ENCODE peak calls at places on chromosomes 13 and 19, in five cellular contexts. One of them, this sample, is unnamed.

GRCh38 chr13:70864731-70865130 is 756.5 kb upstream of the KLHL1 start:
- DNase-seq in prostate gland: no peak
- DNase-seq in pancreas: no peak
- DNase-seq in mammary epithelial cell: no peak
- DNase-seq in SJSA1: no peak
- DNase-seq in this sample: no peak

GRCh38 chr13:51733656-51734334 is 70.2 kb downstream of the DHRS12 start:
- DNase-seq in mammary epithelial cell: peak; percentile 54
- DNase-seq in pancreas: no peak
- DNase-seq in prostate gland: no peak
- DNase-seq in SJSA1: no peak
- DNase-seq in this sample: no peak

GRCh38 chr13:45473627-45474026 is 8.9 kb downstream of the COG3 start:
- DNase-seq in prostate gland: no peak
- DNase-seq in mammary epithelial cell: no peak
- DNase-seq in pancreas: no peak
- DNase-seq in SJSA1: no peak
- DNase-seq in this sample: no peak

GRCh38 chr19:18865973-18866799 is 29.8 kb downstream of the CERS1 start:
- DNase-seq in mammary epithelial cell: peak; percentile 39
- DNase-seq in prostate gland: peak; percentile 46
- DNase-seq in pancreas: peak; percentile 60
- DNase-seq in SJSA1: peak; percentile 71
- DNase-seq in this sample: peak; percentile 78

GRCh38 chr19:50899549-50899948 is 11.6 kb downstream of the KLK4 start:
- DNase-seq in pancreas: no peak
- DNase-seq in prostate gland: no peak
- DNase-seq in SJSA1: no peak
- DNase-seq in mammary epithelial cell: no peak
- DNase-seq in this sample: no peak

GRCh38 chr13:28181413-28181812 is 43.1 kb downstream of the PAN3 start:
- DNase-seq in SJSA1: peak; percentile 37
- DNase-seq in pancreas: no peak
- DNase-seq in prostate gland: no peak
- DNase-seq in mammary epithelial cell: peak; percentile 90
- DNase-seq in this sample: no peak

GRCh38 chr19:34173145-34173956 is 1.0 kb downstream of the LSM14A start:
- DNase-seq in mammary epithelial cell: peak; percentile 70
- DNase-seq in SJSA1: peak; percentile 48
- DNase-seq in pancreas: no peak
- DNase-seq in prostate gland: peak; percentile 65
- DNase-seq in this sample: peak; percentile 74

GRCh38 chr13:111115051-111115840 is at the start of gene ARHGEF7:
- DNase-seq in SJSA1: peak; percentile 70
- DNase-seq in pancreas: peak; percentile 54
- DNase-seq in prostate gland: no peak
- DNase-seq in mammary epithelial cell: no peak
- DNase-seq in this sample: no peak

GRCh38 chr19:49324801-49325491 is at the start of gene SLC6A16:
- DNase-seq in SJSA1: no peak
- DNase-seq in pancreas: no peak
- DNase-seq in mammary epithelial cell: no peak
- DNase-seq in prostate gland: no peak
- DNase-seq in this sample: no peak

GRCh38 chr13:46630419-46631183 is 77.6 kb downstream of the LRCH1 start:
- DNase-seq in mammary epithelial cell: no peak
- DNase-seq in SJSA1: peak; percentile 18
- DNase-seq in prostate gland: no peak
- DNase-seq in pancreas: no peak
- DNase-seq in this sample: no peak

GRCh38 chr13:27139565-27139964 is 32.0 kb downstream of the USP12 start:
- DNase-seq in mammary epithelial cell: peak; percentile 73
- DNase-seq in pancreas: no peak
- DNase-seq in SJSA1: no peak
- DNase-seq in prostate gland: no peak
- DNase-seq in this sample: no peak

GRCh38 chr19:48190288-48191284 is 20.1 kb downstream of the ZSWIM9 start:
- DNase-seq in mammary epithelial cell: peak; percentile 99
- DNase-seq in SJSA1: peak; percentile 11
- DNase-seq in pancreas: no peak
- DNase-seq in prostate gland: no peak
- DNase-seq in this sample: peak; percentile 64

GRCh38 chr19:51441410-51442390 is 16.6 kb downstream of the SIGLEC8 start:
- DNase-seq in prostate gland: no peak
- DNase-seq in pancreas: no peak
- DNase-seq in SJSA1: peak; percentile 46
- DNase-seq in mammary epithelial cell: peak; percentile 58
- DNase-seq in this sample: peak; percentile 93

GRCh38 chr13:47408546-47409319 is 511.9 kb upstream of the HTR2A start:
- DNase-seq in prostate gland: no peak
- DNase-seq in SJSA1: peak; percentile 42
- DNase-seq in pancreas: no peak
- DNase-seq in mammary epithelial cell: no peak
- DNase-seq in this sample: no peak

GRCh38 chr13:94849254-94849653 is 136.9 kb upstream of the SOX21 start:
- DNase-seq in prostate gland: no peak
- DNase-seq in pancreas: no peak
- DNase-seq in mammary epithelial cell: peak; percentile 20
- DNase-seq in SJSA1: no peak
- DNase-seq in this sample: no peak

GRCh38 chr19:15107056-15108010 is at the start of gene SYDE1:
- DNase-seq in mammary epithelial cell: peak; percentile 35
- DNase-seq in prostate gland: no peak
- DNase-seq in pancreas: no peak
- DNase-seq in SJSA1: peak; percentile 75
- DNase-seq in this sample: no peak

GRCh38 chr19:38317104-38317612 is 1.4 kb upstream of the YIF1B start:
- DNase-seq in prostate gland: no peak
- DNase-seq in SJSA1: no peak
- DNase-seq in mammary epithelial cell: no peak
- DNase-seq in pancreas: no peak
- DNase-seq in this sample: peak; percentile 76

GRCh38 chr13:51539887-51540286 is 44.4 kb upstream of the WDFY2 start:
- DNase-seq in mammary epithelial cell: no peak
- DNase-seq in pancreas: no peak
- DNase-seq in SJSA1: peak; percentile 52
- DNase-seq in prostate gland: no peak
- DNase-seq in this sample: no peak

GRCh38 chr13:89920461-89920860 is 1427.0 kb upstream of the MIR17HG start:
- DNase-seq in mammary epithelial cell: no peak
- DNase-seq in SJSA1: no peak
- DNase-seq in pancreas: no peak
- DNase-seq in prostate gland: no peak
- DNase-seq in this sample: no peak
- H3K27ac ChIP-seq in mammary epithelial cell: no peak overlapping the region
- H3K27ac ChIP-seq in SJSA1: no peak overlapping the region
- H3K27ac ChIP-seq in pancreas: no peak overlapping the region
- H3K27ac ChIP-seq in prostate gland: no peak overlapping the region
- H3K27ac ChIP-seq in this sample: no peak overlapping the region

GRCh38 chr13:39509616-39510015 is 93.4 kb downstream of the LHFPL6 start:
- DNase-seq in mammary epithelial cell: no peak
- DNase-seq in pancreas: no peak
- DNase-seq in prostate gland: no peak
- DNase-seq in SJSA1: no peak
- DNase-seq in this sample: no peak

GRCh38 chr13:39516140-39516539 is 86.9 kb downstream of the LHFPL6 start:
- DNase-seq in prostate gland: no peak
- DNase-seq in pancreas: no peak
- DNase-seq in SJSA1: no peak
- DNase-seq in mammary epithelial cell: no peak
- DNase-seq in this sample: no peak

GRCh38 chr13:39512687-39513086 is 90.3 kb downstream of the LHFPL6 start:
- DNase-seq in mammary epithelial cell: peak; percentile 75
- DNase-seq in prostate gland: no peak
- DNase-seq in pancreas: no peak
- DNase-seq in SJSA1: no peak
- DNase-seq in this sample: no peak

GRCh38 chr13:39510296-39510695 is 92.7 kb downstream of the LHFPL6 start:
- DNase-seq in SJSA1: no peak
- DNase-seq in prostate gland: no peak
- DNase-seq in mammary epithelial cell: peak; percentile 56
- DNase-seq in pancreas: no peak
- DNase-seq in this sample: no peak

GRCh38 chr13:39515231-39515630 is 87.8 kb downstream of the LHFPL6 start:
- DNase-seq in SJSA1: no peak
- DNase-seq in mammary epithelial cell: no peak
- DNase-seq in pancreas: no peak
- DNase-seq in prostate gland: no peak
- DNase-seq in this sample: no peak
- H3K4me1 ChIP-seq in SJSA1: peaks cover 4% of the 10 kb centered on the region
- H3K4me1 ChIP-seq in mammary epithelial cell: peaks cover 28% of the 10 kb centered on the region
- H3K4me1 ChIP-seq in pancreas: no peaks in the 10 kb centered on the region
- H3K4me1 ChIP-seq in prostate gland: no peaks in the 10 kb centered on the region
- H3K4me1 ChIP-seq in this sample: no peaks in the 10 kb centered on the region

GRCh38 chr19:39737351-39737750 is 478 bp downstream of the CLC start:
- DNase-seq in mammary epithelial cell: no peak
- DNase-seq in pancreas: no peak
- DNase-seq in prostate gland: no peak
- DNase-seq in SJSA1: no peak
- DNase-seq in this sample: no peak
- H3K4me3 ChIP-seq in mammary epithelial cell: no peak overlapping the region
- H3K4me3 ChIP-seq in pancreas: no peak overlapping the region
- H3K4me3 ChIP-seq in prostate gland: no peak overlapping the region
- H3K4me3 ChIP-seq in SJSA1: no peak overlapping the region
- H3K4me3 ChIP-seq in this sample: no peak overlapping the region

GRCh38 chr19:8123683-8124082 is 25.7 kb downstream of the FBN3 start:
- DNase-seq in mammary epithelial cell: no peak
- DNase-seq in prostate gland: no peak
- DNase-seq in SJSA1: no peak
- DNase-seq in pancreas: no peak
- DNase-seq in this sample: no peak
- H3K27ac ChIP-seq in mammary epithelial cell: no peak overlapping the region
- H3K27ac ChIP-seq in prostate gland: no peak overlapping the region
- H3K27ac ChIP-seq in SJSA1: no peak overlapping the region
- H3K27ac ChIP-seq in pancreas: no peak overlapping the region
- H3K27ac ChIP-seq in this sample: no peak overlapping the region

GRCh38 chr13:67225252-67226159 is 4.6 kb downstream of the PCDH9 start:
- DNase-seq in pancreas: no peak
- DNase-seq in prostate gland: no peak
- DNase-seq in SJSA1: no peak
- DNase-seq in mammary epithelial cell: no peak
- DNase-seq in this sample: no peak
- H3K4me1 ChIP-seq in pancreas: no peaks in the 10 kb centered on the region
- H3K4me1 ChIP-seq in prostate gland: no peaks in the 10 kb centered on the region
- H3K4me1 ChIP-seq in SJSA1: no peaks in the 10 kb centered on the region
- H3K4me1 ChIP-seq in mammary epithelial cell: peaks cover 12% of the 10 kb centered on the region
- H3K4me1 ChIP-seq in this sample: no peaks in the 10 kb centered on the region

This sample was measured in Peyer's patch.